ENCODE peak calls at places on chromosomes 6 and 20, in four cellular contexts. R is D341Med; D is stimulated activated naive B cell treated with anti-CD40 and anti-IgM and Interleukin-4, amounts not matched to agents 10 μg/mL and 1 μg/mL and 100 μg/mL, for 72 hours; I is left cardiac atrium. H is an unnamed sample.

GRCh38 chr6:30154709-30155521 is 6.1 kb downstream of the TRIM10 start:
- DNase-seq in I (no peak), D (no peak), R (no peak), H (peak; percentile 82)

GRCh38 chr6:11325431-11325830 is 93.0 kb upstream of the NEDD9 start:
- DNase-seq in D (no peak), I (no peak), R (no peak), H (no peak)

GRCh38 chr6:91273729-91274128 is 686.9 kb upstream of the MAP3K7 start:
- DNase-seq in R (no peak), I (peak; percentile 54), D (no peak), H (no peak)

GRCh38 chr20:50518270-50518721 is 8.1 kb downstream of the PTPN1 start:
- DNase-seq in I (no peak), D (no peak), R (no peak), H (no peak)

GRCh38 chr6:43181942-43182860 is at the start of gene CUL9:
- DNase-seq in D (peak; percentile 80), R (peak; percentile 94), I (peak; percentile 93), H (peak; percentile 60)

GRCh38 chr6:150087336-150087735 is 18.4 kb upstream of the ULBP3 start:
- DNase-seq in I (no peak), R (no peak), D (no peak), H (no peak)

GRCh38 chr6:111677186-111677990 is 71.7 kb upstream of the TRAF3IP2 start:
- DNase-seq in R (no peak), I (no peak), D (no peak), H (no peak)

GRCh38 chr6:24918641-24919403 is 16.9 kb downstream of the RIPOR2 start:
- DNase-seq in D (no peak), R (no peak), I (no peak), H (no peak)

GRCh38 chr6:35080016-35080680 is 61.0 kb downstream of the TCP11 start:
- DNase-seq in I (no peak), R (no peak), D (no peak), H (no peak)

GRCh38 chr6:7086488-7086887 is 21.3 kb upstream of the RREB1 start:
- DNase-seq in D (peak; percentile 54), R (no peak), I (peak; percentile 43), H (no peak)

H was measured in stromal cell of bone marrow.